ENCODE peak calls at places on chromosomes 6 and 20, in four cellular contexts. One of them, this sample, is unnamed.

GRCh38 chr6:47634210-47635047 is 64.0 kb upstream of the ADGRF4 start:
- DNase-seq in HepG2: no peak
- DNase-seq in K562: no peak
- DNase-seq in GM12878: no peak
- DNase-seq in this sample: no peak

GRCh38 chr6:72856801-72857200 is 234.9 kb downstream of the KCNQ5 start:
- DNase-seq in HepG2: no peak
- DNase-seq in K562: no peak
- DNase-seq in GM12878: no peak
- DNase-seq in this sample: no peak

GRCh38 chr20:9699181-9699580 is 139.7 kb downstream of the PAK5 start:
- DNase-seq in HepG2: no peak
- DNase-seq in K562: no peak
- DNase-seq in GM12878: no peak
- DNase-seq in this sample: no peak

GRCh38 chr6:24831771-24832718 is 33.3 kb upstream of the ARMH2 start:
- DNase-seq in HepG2: no peak
- DNase-seq in K562: no peak
- DNase-seq in GM12878: no peak
- DNase-seq in this sample: no peak

GRCh38 chr20:62126141-62126540 is 3.9 kb downstream of the LSM14B start:
- DNase-seq in HepG2: no peak
- DNase-seq in K562: no peak
- DNase-seq in GM12878: no peak
- DNase-seq in this sample: no peak

GRCh38 chr6:161401910-161402309 is 128.0 kb upstream of the AGPAT4 start:
- DNase-seq in HepG2: no peak
- DNase-seq in K562: peak
- DNase-seq in GM12878: no peak
- DNase-seq in this sample: no peak

GRCh38 chr6:44787254-44787844 is 399.8 kb downstream of the CDC5L start:
- DNase-seq in HepG2: no peak
- DNase-seq in K562: no peak
- DNase-seq in GM12878: no peak
- DNase-seq in this sample: no peak

GRCh38 chr6:41901882-41902519 is 6.8 kb upstream of the USP49 start:
- DNase-seq in HepG2: no peak
- DNase-seq in K562: peak
- DNase-seq in GM12878: no peak
- DNase-seq in this sample: no peak

GRCh38 chr6:2786269-2786668 is 21.1 kb downstream of the WRNIP1 start:
- DNase-seq in HepG2: no peak
- DNase-seq in K562: no peak
- DNase-seq in GM12878: no peak
- DNase-seq in this sample: no peak

GRCh38 chr20:7772376-7772775 is 167.9 kb downstream of the HAO1 start:
- DNase-seq in HepG2: no peak
- DNase-seq in K562: no peak
- DNase-seq in GM12878: no peak
- DNase-seq in this sample: no peak

GRCh38 chr6:8760951-8761350 is 325.6 kb upstream of the SLC35B3 start:
- DNase-seq in HepG2: no peak
- DNase-seq in K562: no peak
- DNase-seq in GM12878: no peak
- DNase-seq in this sample: no peak

GRCh38 chr20:5741089-5741488 is 9.1 kb upstream of the SHLD1 start:
- DNase-seq in HepG2: no peak
- DNase-seq in K562: peak
- DNase-seq in GM12878: no peak
- DNase-seq in this sample: no peak

GRCh38 chr6:169266746-169267629 is 13.3 kb upstream of the THBS2 start:
- DNase-seq in HepG2: no peak
- DNase-seq in K562: no peak
- DNase-seq in GM12878: no peak
- DNase-seq in this sample: no peak

GRCh38 chr6:150176152-150176551 is 33.3 kb downstream of the PPP1R14C start:
- DNase-seq in HepG2: no peak
- DNase-seq in K562: no peak
- DNase-seq in GM12878: no peak
- DNase-seq in this sample: no peak

GRCh38 chr6:27260836-27261375 is 13.4 kb downstream of the PRSS16 start:
- DNase-seq in HepG2: no peak
- DNase-seq in K562: no peak
- DNase-seq in GM12878: no peak
- DNase-seq in this sample: no peak

GRCh38 chr20:13009682-13010406 is 1.1 kb downstream of the SPTLC3 start:
- DNase-seq in HepG2: peak
- DNase-seq in K562: no peak
- DNase-seq in GM12878: peak
- DNase-seq in this sample: no peak

GRCh38 chr6:163339466-163339865 is 75.1 kb upstream of the QKI start:
- DNase-seq in HepG2: no peak
- DNase-seq in K562: no peak
- DNase-seq in GM12878: no peak
- DNase-seq in this sample: no peak

GRCh38 chr6:118325220-118325860 is 222.8 kb upstream of the PLN start:
- DNase-seq in HepG2: no peak
- DNase-seq in K562: no peak
- DNase-seq in GM12878: no peak
- DNase-seq in this sample: no peak

GRCh38 chr6:15501806-15502450 is 160.9 kb downstream of the DTNBP1 start:
- DNase-seq in HepG2: no peak
- DNase-seq in K562: no peak
- DNase-seq in GM12878: no peak
- DNase-seq in this sample: no peak

GRCh38 chr6:8492536-8493125 is 57.3 kb upstream of the SLC35B3 start:
- DNase-seq in HepG2: no peak
- DNase-seq in K562: no peak
- DNase-seq in GM12878: no peak
- DNase-seq in this sample: no peak

GRCh38 chr6:170031096-170031471 is 259.8 kb downstream of the DLL1 start:
- DNase-seq in HepG2: no peak
- DNase-seq in K562: no peak
- DNase-seq in GM12878: no peak
- DNase-seq in this sample: no peak

GRCh38 chr6:117795234-117795633 is 111.8 kb upstream of the SLC35F1 start:
- DNase-seq in HepG2: no peak
- DNase-seq in K562: no peak
- DNase-seq in GM12878: no peak
- DNase-seq in this sample: no peak

GRCh38 chr6:139586273-139586672 is 211.8 kb upstream of the CITED2 start:
- DNase-seq in HepG2: no peak
- DNase-seq in K562: no peak
- DNase-seq in GM12878: no peak
- DNase-seq in this sample: no peak

GRCh38 chr6:149560736-149561135 is 5.4 kb upstream of the GINM1 start:
- DNase-seq in HepG2: no peak
- DNase-seq in K562: no peak
- DNase-seq in GM12878: no peak
- DNase-seq in this sample: peak

GRCh38 chr6:159395614-159396013 is 226.4 kb downstream of the FNDC1 start:
- DNase-seq in HepG2: no peak
- DNase-seq in K562: no peak
- DNase-seq in GM12878: no peak
- DNase-seq in this sample: no peak

GRCh38 chr6:160106701-160107100 is 14.9 kb upstream of the SLC22A1 start:
- DNase-seq in HepG2: peak
- DNase-seq in K562: no peak
- DNase-seq in GM12878: no peak
- DNase-seq in this sample: no peak

GRCh38 chr6:116144590-116144989 is 18.7 kb upstream of the COL10A1 start:
- DNase-seq in HepG2: peak
- DNase-seq in K562: no peak
- DNase-seq in GM12878: no peak
- DNase-seq in this sample: no peak

GRCh38 chr6:43917878-43918382 is 147.9 kb downstream of the VEGFA start:
- DNase-seq in HepG2: no peak
- DNase-seq in K562: peak
- DNase-seq in GM12878: no peak
- DNase-seq in this sample: no peak

GRCh38 chr20:32359633-32360332 is 1.7 kb downstream of the ASXL1 start:
- DNase-seq in HepG2: no peak
- DNase-seq in K562: no peak
- DNase-seq in GM12878: no peak
- DNase-seq in this sample: no peak

GRCh38 chr6:85126448-85127178 is 323.3 kb upstream of the NT5E start:
- DNase-seq in HepG2: peak
- DNase-seq in K562: peak
- DNase-seq in GM12878: no peak
- DNase-seq in this sample: peak
- TF ChIP-seq SP1 in HepG2: no peak
- TF ChIP-seq SP1 in K562: no peak
- TF ChIP-seq SP1 in GM12878: no peak
- TF ChIP-seq SP1 in this sample: no peak

DNA sequence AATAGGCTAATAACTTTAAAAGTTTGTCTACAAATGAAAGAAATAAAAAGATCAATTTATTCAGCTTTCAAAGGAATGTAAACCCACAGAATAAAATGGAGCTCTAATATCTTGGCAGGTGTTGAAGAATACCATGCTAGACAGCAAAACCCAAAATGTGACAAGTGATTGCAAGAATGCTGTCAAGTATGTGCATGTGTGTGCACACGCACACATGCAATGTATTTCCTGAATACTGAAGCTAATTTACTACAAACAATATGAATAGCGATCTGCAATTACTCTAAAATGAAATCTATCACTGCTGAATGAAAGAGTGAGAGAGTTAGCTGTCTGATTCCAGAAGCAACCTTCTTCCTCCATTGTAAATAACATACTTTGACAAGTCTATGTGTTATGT is 179.2 kb upstream of the HSF2 start:
- DNase-seq in HepG2: no peak
- DNase-seq in K562: no peak
- DNase-seq in GM12878: no peak
- DNase-seq in this sample: no peak
- TF ChIP-seq FOXM1 in HepG2: no peak
- TF ChIP-seq FOXM1 in K562: no peak
- TF ChIP-seq FOXM1 in GM12878: no peak
- TF ChIP-seq FOXM1 in this sample: no peak

DNA sequence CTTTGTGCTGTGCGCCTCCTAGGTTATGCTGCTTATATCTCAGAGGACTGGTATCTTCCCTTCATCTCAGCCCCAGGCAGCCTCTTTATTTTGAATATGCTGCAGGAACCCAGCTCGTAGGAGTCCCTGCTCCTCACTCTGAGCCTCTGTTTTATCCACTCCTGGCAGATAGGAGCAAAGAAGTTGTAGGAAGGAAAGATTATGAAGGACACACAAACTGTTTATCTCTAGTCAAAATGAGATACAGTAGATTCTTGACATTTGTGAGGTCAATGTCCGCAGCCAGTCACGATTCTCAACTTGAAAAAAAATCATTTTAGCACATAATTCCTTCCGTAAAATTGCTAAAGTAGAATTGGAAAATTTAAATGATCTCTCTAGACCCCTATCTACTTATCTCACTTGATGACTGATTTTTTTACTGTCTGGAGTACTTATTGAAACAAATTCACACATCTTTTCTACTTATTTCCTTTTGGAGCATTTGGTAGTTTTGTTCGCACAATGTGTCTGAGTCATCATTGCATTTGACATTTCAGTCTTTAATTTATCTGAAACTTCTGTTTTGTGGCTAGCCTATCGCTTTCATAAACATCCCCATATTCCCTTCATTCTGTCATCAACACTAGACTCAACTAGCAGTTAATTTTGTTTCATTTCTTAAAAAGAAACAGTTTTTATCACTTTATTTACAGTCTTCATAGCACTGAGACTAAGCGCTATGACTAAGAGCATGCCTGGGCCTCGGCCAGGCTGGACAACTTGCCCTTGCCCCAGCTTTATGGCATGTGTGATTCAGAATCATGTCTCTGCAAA is 15.8 kb downstream of the L3MBTL3 start:
- DNase-seq in HepG2: no peak
- DNase-seq in K562: peak
- DNase-seq in GM12878: no peak
- DNase-seq in this sample: peak
- TF ChIP-seq SP1 in HepG2: no peak
- TF ChIP-seq SP1 in K562: no peak
- TF ChIP-seq SP1 in GM12878: no peak
- TF ChIP-seq SP1 in this sample: no peak

GRCh38 chr20:16072220-16072619 is 501.0 kb downstream of the KIF16B start:
- DNase-seq in HepG2: no peak
- DNase-seq in K562: no peak
- DNase-seq in GM12878: no peak
- DNase-seq in this sample: no peak

GRCh38 chr20:16063876-16064275 is 509.4 kb downstream of the KIF16B start:
- DNase-seq in HepG2: no peak
- DNase-seq in K562: no peak
- DNase-seq in GM12878: no peak
- DNase-seq in this sample: no peak

GRCh38 chr20:16064991-16065707 is 508.1 kb downstream of the KIF16B start:
- DNase-seq in HepG2: peak
- DNase-seq in K562: no peak
- DNase-seq in GM12878: no peak
- DNase-seq in this sample: no peak

GRCh38 chr20:16066571-16066970 is 506.7 kb downstream of the KIF16B start:
- DNase-seq in HepG2: no peak
- DNase-seq in K562: no peak
- DNase-seq in GM12878: no peak
- DNase-seq in this sample: no peak

DNA sequence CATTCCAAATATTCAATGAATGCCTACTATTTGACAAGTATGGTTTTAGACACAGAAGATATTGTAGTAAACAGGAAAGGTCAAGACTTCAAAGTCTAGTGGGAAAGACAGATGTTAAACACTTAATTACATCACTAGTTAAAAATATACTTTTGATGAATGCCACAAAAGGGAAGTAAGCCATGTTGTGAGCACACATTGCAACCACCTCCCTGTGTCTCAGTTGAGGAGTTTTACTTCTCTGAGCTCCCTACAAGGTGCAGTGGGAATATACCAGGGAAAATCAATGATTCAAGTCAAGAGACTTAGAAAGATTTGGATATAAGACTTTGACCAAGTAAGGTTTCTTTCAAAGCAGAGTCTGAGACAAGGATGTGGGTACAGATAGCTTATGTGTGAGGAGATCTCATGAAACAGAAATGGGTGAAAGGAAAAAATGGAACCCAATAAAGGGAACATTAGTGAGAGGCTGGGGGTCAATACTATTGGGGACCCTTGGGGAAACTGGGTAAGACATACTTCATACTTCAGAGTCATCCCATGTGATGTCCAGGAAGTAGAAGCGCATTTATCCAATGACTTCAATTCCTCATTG is 503.7 kb downstream of the KIF16B start:
- DNase-seq in HepG2: no peak
- DNase-seq in K562: no peak
- DNase-seq in GM12878: peak
- DNase-seq in this sample: no peak
- TF ChIP-seq FOXM1 in HepG2: no peak
- TF ChIP-seq FOXM1 in K562: no peak
- TF ChIP-seq FOXM1 in GM12878: no peak
- TF ChIP-seq FOXM1 in this sample: no peak

GRCh38 chr6:91149914-91150674 is 563.2 kb upstream of the MAP3K7 start:
- DNase-seq in HepG2: no peak
- DNase-seq in K562: no peak
- DNase-seq in GM12878: no peak
- DNase-seq in this sample: no peak
- TF ChIP-seq SP1 in HepG2: no peak
- TF ChIP-seq SP1 in K562: no peak
- TF ChIP-seq SP1 in GM12878: no peak
- TF ChIP-seq SP1 in this sample: no peak